ENCODE peak calls at places on chromosome 10, in six cellular contexts. Y, E, M, O, C and T are unnamed samples.

GRCh38 chr10:29946953-29947700 is 112.3 kb downstream of the JCAD start:
- DNase-seq in O (no peak), E (peak), Y (no peak), C (peak), M (peak), T (no peak)

GRCh38 chr10:93947055-93947454 is 46.7 kb upstream of the PLCE1 start:
- DNase-seq in Y (no peak), E (peak), O (no peak), C (peak), M (peak), T (no peak)

GRCh38 chr10:87931836-87932230 is 68.4 kb downstream of the PTEN start:
- DNase-seq in C (no peak), E (no peak), Y (no peak), O (no peak), M (no peak), T (no peak)

GRCh38 chr10:101780818-101781654 is 2.2 kb downstream of the NPM3 start:
- DNase-seq in M (peak), O (peak), C (peak), Y (peak), E (peak), T (peak)

GRCh38 chr10:97736403-97736901 is 476 bp upstream of the ZFYVE27 start:
- DNase-seq in Y (no peak), E (no peak), O (no peak), C (no peak), M (no peak), T (no peak)

GRCh38 chr10:118116555-118117311 is 70.0 kb upstream of the RAB11FIP2 start:
- DNase-seq in Y (no peak), O (no peak), E (no peak), C (peak), M (no peak), T (no peak)

GRCh38 chr10:101557541-101557940 is 30.5 kb downstream of the POLL start:
- DNase-seq in M (no peak), O (no peak), Y (no peak), E (no peak), C (no peak), T (no peak)

GRCh38 chr10:93224005-93224779 is 150.5 kb downstream of the CYP26A1 start:
- DNase-seq in E (no peak), C (peak), O (peak), Y (no peak), M (no peak), T (no peak)

GRCh38 chr10:6218692-6219493 is 16.2 kb downstream of the PFKFB3 start:
- DNase-seq in C (no peak), O (no peak), Y (no peak), E (peak), M (no peak), T (no peak)

GRCh38 chr10:44039599-44039998 is 345.3 kb downstream of the CXCL12 start:
- DNase-seq in Y (no peak), E (no peak), M (peak), C (no peak), O (no peak), T (no peak)

GRCh38 chr10:3787816-3788215 is 2.8 kb upstream of the KLF6 start:
- DNase-seq in O (no peak), Y (peak), C (no peak), M (no peak), E (no peak), T (no peak)

GRCh38 chr10:22722770-22723169 is 8.4 kb upstream of the PIP4K2A start:
- DNase-seq in E (no peak), Y (no peak), O (no peak), M (no peak), C (no peak), T (no peak)

GRCh38 chr10:132306341-132306685 is 1.4 kb downstream of the STK32C start:
- DNase-seq in Y (no peak), O (no peak), C (no peak), E (no peak), M (no peak), T (no peak)

GRCh38 chr10:29204119-29204518 is 84.8 kb upstream of the LYZL1 start:
- DNase-seq in Y (no peak), C (no peak), O (no peak), E (no peak), M (no peak), T (no peak)

GRCh38 chr10:97000487-97001182 is 168.5 kb downstream of the LCOR start:
- DNase-seq in Y (no peak), O (no peak), C (peak), E (no peak), M (no peak), T (no peak)

GRCh38 chr10:50937230-50937907 is 51.9 kb upstream of the A1CF start:
- DNase-seq in M (peak), C (peak), Y (peak), E (peak), O (no peak), T (no peak)

GRCh38 chr10:96789571-96790108 is 42.5 kb upstream of the LCOR start:
- DNase-seq in C (no peak), O (peak), M (peak), E (no peak), Y (no peak), T (no peak)

GRCh38 chr10:95536894-95537542 is 24.2 kb downstream of the SORBS1 start:
- DNase-seq in C (no peak), O (no peak), Y (no peak), M (no peak), E (no peak), T (no peak)

GRCh38 chr10:47334627-47335026 is 12.4 kb downstream of the GDF2 start:
- DNase-seq in C (no peak), O (no peak), E (no peak), M (no peak), Y (no peak), T (no peak)

GRCh38 chr10:101287922-101288638 is 58.8 kb upstream of the LBX1 start:
- DNase-seq in C (peak), O (no peak), M (peak), Y (no peak), E (peak), T (no peak)

GRCh38 chr10:18340496-18341051 is 200.3 kb downstream of the CACNB2 start:
- DNase-seq in M (peak), Y (no peak), C (no peak), E (peak), O (no peak), T (no peak)

GRCh38 chr10:2263556-2263955 is 526.2 kb upstream of the ADARB2 start:
- DNase-seq in M (no peak), Y (no peak), C (no peak), O (no peak), E (no peak), T (no peak)

GRCh38 chr10:62268399-62269076 is at the start of gene RTKN2:
- DNase-seq in M (peak), Y (peak), O (no peak), E (peak), C (peak), T (peak)
- H3K4me3 ChIP-seq in M (peak), Y (peak), O (peak), E (peak), C (peak), T (peak)

DNA sequence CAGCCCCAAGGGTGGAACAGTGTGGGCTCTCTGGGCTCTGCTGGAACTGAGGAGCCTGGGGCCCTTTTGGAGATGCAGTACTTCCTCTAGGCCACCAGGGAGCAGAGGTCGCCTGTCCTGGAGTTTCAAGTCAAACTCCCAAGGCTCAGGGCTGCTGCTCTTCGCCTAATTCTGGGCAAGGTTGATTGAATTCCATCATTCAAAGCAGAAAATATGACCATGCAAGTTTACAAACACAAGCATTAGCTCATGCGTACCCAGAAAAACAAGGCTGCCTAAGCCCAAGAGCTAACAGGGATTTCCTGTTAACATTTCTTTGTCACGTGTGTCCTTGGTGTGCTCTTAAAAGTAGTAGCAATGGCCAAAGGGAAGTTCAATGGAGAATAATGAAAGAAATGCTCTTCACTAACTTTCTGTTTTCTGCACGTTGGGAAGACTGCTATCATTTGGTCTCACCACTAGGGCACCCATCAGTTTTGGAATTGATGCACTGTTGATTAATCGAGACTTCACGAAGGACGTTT is 20.1 kb downstream of the LDB3 start:
- DNase-seq in Y (peak), O (no peak), M (peak), E (peak), C (peak), T (peak)
- H3K4me3 ChIP-seq in Y (no peak), O (no peak), M (no peak), E (no peak), C (no peak), T (no peak)

GRCh38 chr10:26861326-26861998 is 704 bp upstream of the ABI1 start:
- DNase-seq in O (no peak), E (no peak), C (no peak), Y (no peak), M (no peak), T (no peak)
- H3K4me3 ChIP-seq in O (peak), E (peak), C (peak), Y (peak), M (peak), T (no peak)

GRCh38 chr10:13972609-13973008 is 358.1 kb downstream of the FRMD4A start:
- DNase-seq in O (no peak), Y (no peak), M (no peak), C (no peak), E (no peak), T (no peak)

GRCh38 chr10:13973742-13974141 is 357.0 kb downstream of the FRMD4A start:
- DNase-seq in Y (no peak), C (no peak), E (peak), M (peak), O (no peak), T (no peak)

GRCh38 chr10:13983035-13983434 is 347.7 kb downstream of the FRMD4A start:
- DNase-seq in Y (no peak), E (no peak), C (no peak), M (no peak), O (no peak), T (no peak)

GRCh38 chr10:13978844-13979227 is 351.9 kb downstream of the FRMD4A start:
- DNase-seq in C (no peak), M (no peak), O (no peak), Y (no peak), E (no peak), T (no peak)

DNA sequence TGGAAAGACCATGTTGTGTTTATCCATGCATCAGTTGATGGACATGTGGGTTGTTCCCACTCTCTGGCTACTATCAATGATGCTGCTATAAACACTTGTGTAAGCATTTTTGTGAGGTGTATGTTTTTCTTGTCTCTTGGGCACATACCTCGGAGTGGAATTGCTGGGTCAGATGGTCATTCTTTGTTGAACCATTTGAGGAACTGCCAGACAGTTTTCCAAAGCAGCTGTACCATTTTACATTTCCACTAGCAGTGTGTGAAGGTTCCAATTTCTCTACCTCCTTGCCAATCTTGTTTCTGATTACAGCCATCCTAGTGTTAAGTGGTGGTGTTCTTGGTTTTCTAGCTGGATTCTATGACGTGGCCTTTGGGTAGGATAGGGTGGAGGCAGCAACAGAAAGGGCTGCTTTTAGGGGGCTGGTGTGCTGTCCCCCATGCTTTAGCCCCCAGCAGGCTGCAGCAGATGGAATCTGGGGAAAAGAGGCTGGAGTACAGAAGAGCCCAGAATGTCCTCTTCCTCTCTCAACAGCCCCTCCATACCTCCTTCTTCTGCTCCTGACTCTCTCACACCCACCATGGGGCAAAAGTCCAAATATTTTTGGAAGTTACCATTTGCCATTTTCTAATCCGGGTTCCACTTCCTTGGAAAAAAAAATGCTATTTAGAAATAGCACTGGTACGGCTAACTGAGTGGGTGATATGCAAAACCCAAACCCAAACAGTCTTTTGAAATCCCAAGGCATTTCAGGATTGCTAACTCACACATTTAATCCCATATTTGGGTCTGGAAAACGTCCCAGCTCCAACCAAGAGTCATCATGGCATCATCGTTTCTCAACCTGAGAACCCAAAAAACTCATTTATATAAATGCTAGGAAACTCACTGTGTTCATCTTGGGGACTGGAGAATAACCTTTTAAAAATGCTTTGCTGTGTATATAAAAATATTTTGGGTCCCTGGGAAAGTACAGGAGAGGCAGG is 352.6 kb downstream of the FRMD4A start:
- DNase-seq in C (peak), M (peak), E (peak), O (no peak), Y (no peak), T (no peak)
- H3K4me3 ChIP-seq in C (no peak), M (no peak), E (no peak), O (no peak), Y (no peak), T (no peak)

DNA sequence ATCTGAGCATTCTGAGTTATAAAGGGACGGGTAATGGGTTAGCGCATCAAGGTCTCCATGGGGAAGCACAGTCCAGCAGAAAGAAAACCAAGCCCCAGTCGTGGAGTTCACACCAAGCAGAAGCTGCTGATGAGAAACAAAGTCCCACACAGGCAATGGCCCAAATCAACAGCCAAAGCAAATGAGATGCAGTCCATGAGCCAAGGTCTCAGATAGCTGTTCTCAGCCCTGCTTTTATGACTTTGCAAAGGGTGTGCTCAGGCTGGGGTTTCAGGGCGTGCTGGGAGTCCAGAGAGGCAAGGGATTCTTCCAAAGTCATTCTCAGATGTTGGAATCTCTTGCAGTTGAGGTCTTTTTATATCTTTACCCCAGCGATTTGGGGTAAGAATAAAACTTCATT is 32.1 kb downstream of the THNSL1 start:
- DNase-seq in M (peak), O (no peak), C (no peak), E (no peak), Y (peak), T (no peak)
- H3K4me3 ChIP-seq in M (no peak), O (no peak), C (no peak), E (no peak), Y (no peak), T (no peak)

DNA sequence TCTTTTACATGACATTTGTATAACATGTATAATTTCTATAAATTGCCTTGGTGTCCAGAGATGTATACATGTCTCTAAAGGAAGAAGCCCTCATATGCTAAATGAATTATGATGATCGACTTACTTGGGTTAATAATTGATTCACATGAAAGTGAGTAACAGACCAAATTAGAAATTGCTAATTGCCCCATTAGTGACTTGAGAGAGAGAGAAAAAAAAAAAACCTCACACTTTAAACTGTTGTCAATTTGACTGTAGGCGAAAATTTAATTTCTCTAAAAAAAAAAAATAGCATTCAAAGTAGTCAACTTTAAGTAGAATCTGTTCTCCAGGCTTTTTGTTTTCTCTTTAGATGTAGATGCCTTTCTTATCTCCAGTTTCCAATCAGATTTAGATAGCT is 383.3 kb downstream of the SH2D4B start:
- DNase-seq in M (no peak), O (no peak), Y (no peak), E (no peak), C (no peak), T (no peak)
- H3K4me3 ChIP-seq in M (no peak), O (no peak), Y (no peak), E (no peak), C (no peak), T (no peak)

GRCh38 chr10:16814081-16814480 is 3.1 kb downstream of the RSU1 start:
- DNase-seq in O (no peak), C (no peak), M (no peak), E (no peak), Y (no peak), T (no peak)

GRCh38 chr10:16817125-16818019 is at the start of gene RSU1:
- DNase-seq in O (peak), M (peak), E (peak), Y (peak), C (peak), T (peak)

GRCh38 chr10:16819026-16819425 is 1.8 kb upstream of the RSU1 start:
- DNase-seq in E (no peak), Y (no peak), C (no peak), O (no peak), M (no peak), T (no peak)

GRCh38 chr10:16816830-16817124 is 447 bp downstream of the RSU1 start:
- DNase-seq in M (no peak), Y (no peak), O (no peak), C (no peak), E (no peak), T (no peak)

GRCh38 chr10:16816142-16816541 is 1.1 kb downstream of the RSU1 start:
- DNase-seq in E (no peak), C (peak), M (peak), Y (peak), O (no peak), T (no peak)
- H3K4me3 ChIP-seq in E (peak), C (peak), M (peak), Y (peak), O (peak), T (peak)